ENCODE peak calls at places on chromosomes 13 and 19, in seven cellular contexts. M, O, H, N, Y, I and G are unnamed samples.

GRCh38 chr19:58217069-58217481 is 11.6 kb upstream of the ZNF544 start:
- DNase-seq in N (no peak), O (no peak), M (no peak), I (no peak), H (no peak), Y (no peak), G (no peak)

GRCh38 chr13:20349564-20350379 is 117.7 kb upstream of the GJB6 start:
- DNase-seq in H (no peak), N (no peak), O (no peak), M (no peak), I (peak; percentile 42), Y (no peak), G (no peak)

GRCh38 chr19:35596366-35596999 is 10.5 kb downstream of the PMIS2 start:
- DNase-seq in M (no peak), Y (no peak), I (no peak), O (no peak), H (peak; percentile 10), N (no peak), G (no peak)

GRCh38 chr13:95709101-95709500 is 32.2 kb downstream of the DNAJC3 start:
- DNase-seq in O (no peak), N (no peak), Y (no peak), I (no peak), H (peak; percentile 54), M (no peak), G (no peak)

GRCh38 chr13:46622918-46623256 is 69.9 kb downstream of the LRCH1 start:
- DNase-seq in Y (peak; percentile 91), M (peak; percentile 53), H (peak; percentile 87), N (peak; percentile 70), I (no peak), O (peak; percentile 74), G (no peak)

GRCh38 chr13:35471466-35472307 is 4.8 kb downstream of the MAB21L1 start:
- DNase-seq in M (no peak), Y (no peak), N (no peak), O (no peak), I (peak; percentile 66), H (peak; percentile 17), G (peak; percentile 63)

GRCh38 chr13:55606045-55606665 is 1534.6 kb upstream of the PRR20A start:
- DNase-seq in H (no peak), I (no peak), O (no peak), M (no peak), N (no peak), Y (no peak), G (peak; percentile 8)

GRCh38 chr13:53522034-53522433 is 493.4 kb downstream of the OLFM4 start:
- DNase-seq in Y (no peak), N (no peak), I (no peak), O (no peak), H (no peak), M (no peak), G (no peak)

GRCh38 chr19:1616875-1617274 is 11.6 kb upstream of the UQCR11 start:
- DNase-seq in O (no peak), M (no peak), H (no peak), Y (no peak), N (no peak), I (no peak), G (no peak)

GRCh38 chr13:97944396-97945029 is 9.0 kb upstream of the IPO5 start:
- DNase-seq in I (no peak), O (no peak), H (peak; percentile 59), M (no peak), Y (no peak), N (peak; percentile 63), G (peak; percentile 51)

GRCh38 chr13:67078062-67078461 is 152.1 kb downstream of the PCDH9 start:
- DNase-seq in N (no peak), O (no peak), M (no peak), Y (no peak), H (no peak), I (no peak), G (no peak)

GRCh38 chr19:58182577-58182988 is 278 bp upstream of the ZNF274 start:
- DNase-seq in H (no peak), I (no peak), M (peak; percentile 7), O (no peak), Y (no peak), N (no peak), G (no peak)

GRCh38 chr13:45206340-45206739 is 5.5 kb upstream of the KCTD4 start:
- DNase-seq in Y (no peak), N (peak; percentile 98), O (no peak), I (no peak), H (peak; percentile 85), M (peak; percentile 96), G (peak; percentile 71)

GRCh38 chr19:4717191-4717965 is 6.3 kb downstream of the DPP9 start:
- DNase-seq in H (peak; percentile 54), I (no peak), O (no peak), N (peak; percentile 99), M (peak; percentile 48), Y (no peak), G (peak; percentile 97)

GRCh38 chr13:111981006-111981405 is 85.9 kb upstream of the SOX1 start:
- DNase-seq in O (no peak), N (no peak), I (no peak), M (no peak), Y (no peak), H (no peak), G (no peak)

GRCh38 chr19:45947926-45948325 is 25.7 kb downstream of the NOVA2 start:
- DNase-seq in Y (no peak), O (no peak), N (peak; percentile 93), M (peak; percentile 60), H (no peak), I (no peak), G (no peak)

GRCh38 chr13:96229356-96229755 is 139.4 kb downstream of the HS6ST3 start:
- DNase-seq in Y (no peak), I (peak; percentile 29), O (peak; percentile 14), M (peak; percentile 32), N (no peak), H (peak; percentile 15), G (no peak)

GRCh38 chr19:29320076-29320475 is 107.1 kb upstream of the UQCRFS1 start:
- DNase-seq in N (no peak), M (no peak), I (no peak), H (no peak), Y (peak; percentile 17), O (no peak), G (no peak)

GRCh38 chr13:70370924-70371323 is 262.7 kb upstream of the KLHL1 start:
- DNase-seq in I (peak; percentile 28), N (no peak), H (no peak), M (no peak), O (no peak), Y (no peak), G (no peak)

GRCh38 chr19:23439623-23440022 is 44.4 kb upstream of the ZNF91 start:
- DNase-seq in I (no peak), N (no peak), O (no peak), M (no peak), H (no peak), Y (no peak), G (no peak)

GRCh38 chr13:30664689-30665088 is 47.0 kb downstream of the USPL1 start:
- DNase-seq in N (no peak), M (no peak), Y (no peak), H (no peak), I (no peak), O (no peak), G (no peak)

GRCh38 chr19:11722414-11722813 is 16.3 kb downstream of the ZNF823 start:
- DNase-seq in M (no peak), O (no peak), Y (no peak), N (no peak), I (no peak), H (no peak), G (no peak)

GRCh38 chr13:23610187-23610576 is 40.0 kb downstream of the TNFRSF19 start:
- DNase-seq in N (peak; percentile 51), M (no peak), O (no peak), Y (no peak), I (no peak), H (no peak), G (no peak)

GRCh38 chr19:932647-933552 is 7.1 kb downstream of the ARID3A start:
- DNase-seq in O (peak; percentile 44), N (peak; percentile 93), M (peak; percentile 61), Y (peak; percentile 94), I (peak; percentile 54), H (peak; percentile 97), G (peak; percentile 100)

GRCh38 chr13:102280366-102280765 is 121.5 kb downstream of the FGF14 start:
- DNase-seq in Y (no peak), I (peak; percentile 23), M (no peak), N (peak; percentile 19), O (no peak), H (no peak), G (no peak)

GRCh38 chr13:78660130-78660857 is 1.3 kb upstream of the OBI1 start:
- DNase-seq in Y (no peak), N (peak; percentile 3), H (peak; percentile 24), I (no peak), M (no peak), O (peak; percentile 15), G (no peak)

GRCh38 chr19:13838071-13838942 is 38.6 kb upstream of the NANOS3 start:
- DNase-seq in H (no peak), I (no peak), M (no peak), N (no peak), Y (no peak), O (no peak), G (peak; percentile 77)

GRCh38 chr13:50320297-50320862 is 305.1 kb downstream of the KCNRG start:
- DNase-seq in M (peak; percentile 40), Y (no peak), H (peak; percentile 35), I (no peak), O (no peak), N (peak; percentile 84), G (no peak)
- TF ChIP-seq CTCF in M (no peak), Y (no peak), H (no peak), I (no peak), O (no peak), N (no peak), G (no peak)

GRCh38 chr13:39111145-39111544 is 72.9 kb downstream of the NHLRC3 start:
- DNase-seq in O (no peak), Y (no peak), H (no peak), M (no peak), I (no peak), N (no peak), G (no peak)
- H3K27ac ChIP-seq in O (no peak overlapping the region), Y (no peak overlapping the region), H (peak overlapping the region; percentile 88), M (no peak overlapping the region), I (no peak overlapping the region), N (no peak overlapping the region), G (no peak overlapping the region)

GRCh38 chr13:65656740-65657329 is 1573.3 kb downstream of the PCDH9 start:
- DNase-seq in O (no peak), I (no peak), M (no peak), Y (no peak), N (peak; percentile 12), H (peak; percentile 47), G (no peak)
- TF ChIP-seq CTCF in O (peak; percentile 41), I (peak; percentile 61), M (peak; percentile 60), Y (no peak), N (peak; percentile 58), H (peak; percentile 67), G (peak; percentile 67)

DNA sequence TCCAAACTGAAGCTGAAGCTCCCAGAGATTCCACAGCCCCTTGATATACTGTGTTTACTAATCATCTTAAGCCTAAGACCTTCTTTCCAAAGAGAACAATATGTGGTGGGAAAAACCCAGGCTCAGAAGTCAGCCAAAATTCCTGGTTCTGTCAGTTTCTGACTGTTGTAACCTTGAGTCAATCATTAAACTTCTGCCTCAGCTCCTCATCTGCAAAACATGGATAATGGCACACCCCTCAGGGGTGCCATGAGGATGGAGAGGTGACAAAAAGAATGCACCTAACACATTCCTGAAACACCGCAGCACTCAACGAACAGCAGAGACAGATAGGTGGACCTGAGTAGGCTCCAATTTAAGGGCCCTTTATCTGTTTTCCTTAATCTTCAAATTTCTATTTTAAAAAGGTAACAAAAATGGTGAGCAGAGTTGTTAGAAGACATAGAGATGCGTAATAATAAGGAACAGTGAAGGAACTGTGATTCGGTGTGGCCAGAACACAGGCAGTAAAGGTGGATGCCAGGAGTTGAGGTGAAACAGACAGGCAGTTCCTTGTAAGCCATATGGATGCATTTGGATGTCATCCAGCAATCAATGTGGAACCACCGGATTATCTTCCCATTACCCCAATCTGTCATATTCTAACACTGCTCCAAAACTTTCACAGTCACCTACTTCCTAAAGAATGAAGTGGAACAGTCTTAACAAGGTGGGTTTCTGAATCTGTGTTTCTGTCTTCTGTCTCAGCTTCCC is 56.6 kb upstream of the DOCK9 start:
- DNase-seq in O (no peak), H (no peak), M (no peak), N (no peak), I (no peak), Y (no peak), G (no peak)
- H3K27ac ChIP-seq in O (no peak overlapping the region), H (no peak overlapping the region), M (no peak overlapping the region), N (no peak overlapping the region), I (no peak overlapping the region), Y (no peak overlapping the region), G (no peak overlapping the region)